ENCODE peak calls at places on chromosomes 11 and 22, in six cellular contexts. One of them, this sample, is unnamed.
A peak's percentile ranks its signal among the peaks of the same experiment; 100 is the strongest.

GRCh38 chr22:29702025-29702930 is 17.5 kb upstream of the CABP7 start:
- DNase-seq in CD4-positive, CD25-positive, alpha-beta regulatory T cell: peak; percentile 17
- DNase-seq in sigmoid colon: no peak
- DNase-seq in osteoblast: peak; percentile 87
- DNase-seq in K562: no peak
- DNase-seq in adrenal gland: peak; percentile 48
- DNase-seq in this sample: no peak

GRCh38 chr22:17569971-17570511 is 6.7 kb downstream of the SLC25A18 start:
- DNase-seq in K562: no peak
- DNase-seq in sigmoid colon: peak; percentile 75
- DNase-seq in CD4-positive, CD25-positive, alpha-beta regulatory T cell: no peak
- DNase-seq in osteoblast: peak; percentile 73
- DNase-seq in adrenal gland: peak; percentile 26
- DNase-seq in this sample: no peak

GRCh38 chr11:62477927-62478326 is 59.1 kb downstream of the SCGB1A1 start:
- DNase-seq in adrenal gland: no peak
- DNase-seq in CD4-positive, CD25-positive, alpha-beta regulatory T cell: no peak
- DNase-seq in sigmoid colon: no peak
- DNase-seq in K562: no peak
- DNase-seq in osteoblast: peak; percentile 41
- DNase-seq in this sample: no peak

GRCh38 chr22:39814899-39815298 is 78.7 kb downstream of the ENTHD1 start:
- DNase-seq in sigmoid colon: no peak
- DNase-seq in K562: no peak
- DNase-seq in osteoblast: no peak
- DNase-seq in adrenal gland: no peak
- DNase-seq in CD4-positive, CD25-positive, alpha-beta regulatory T cell: no peak
- DNase-seq in this sample: no peak

GRCh38 chr11:88158081-88158480 is 17.2 kb downstream of the RAB38 start:
- DNase-seq in sigmoid colon: no peak
- DNase-seq in K562: no peak
- DNase-seq in CD4-positive, CD25-positive, alpha-beta regulatory T cell: no peak
- DNase-seq in adrenal gland: no peak
- DNase-seq in osteoblast: no peak
- DNase-seq in this sample: no peak

GRCh38 chr22:17808688-17809403 is 34.6 kb upstream of the BID start:
- DNase-seq in adrenal gland: no peak
- DNase-seq in CD4-positive, CD25-positive, alpha-beta regulatory T cell: no peak
- DNase-seq in sigmoid colon: no peak
- DNase-seq in K562: no peak
- DNase-seq in osteoblast: no peak
- DNase-seq in this sample: no peak

GRCh38 chr22:35900483-35901168 is 128.0 kb downstream of the RBFOX2 start:
- DNase-seq in CD4-positive, CD25-positive, alpha-beta regulatory T cell: peak; percentile 21
- DNase-seq in K562: no peak
- DNase-seq in adrenal gland: no peak
- DNase-seq in sigmoid colon: no peak
- DNase-seq in osteoblast: peak; percentile 72
- DNase-seq in this sample: no peak

GRCh38 chr11:125871391-125872137 is 15.9 kb upstream of the HYLS1 start:
- DNase-seq in osteoblast: peak; percentile 89
- DNase-seq in adrenal gland: peak; percentile 25
- DNase-seq in K562: peak; percentile 54
- DNase-seq in CD4-positive, CD25-positive, alpha-beta regulatory T cell: peak; percentile 50
- DNase-seq in sigmoid colon: no peak
- DNase-seq in this sample: peak; percentile 61

GRCh38 chr11:86632499-86633269 is 39.7 kb downstream of the ME3 start:
- DNase-seq in K562: peak; percentile 14
- DNase-seq in sigmoid colon: peak; percentile 66
- DNase-seq in CD4-positive, CD25-positive, alpha-beta regulatory T cell: peak; percentile 17
- DNase-seq in adrenal gland: peak; percentile 81
- DNase-seq in osteoblast: peak; percentile 76
- DNase-seq in this sample: no peak

GRCh38 chr11:16356057-16356750 is at the start of gene SOX6:
- DNase-seq in sigmoid colon: no peak
- DNase-seq in osteoblast: peak; percentile 31
- DNase-seq in adrenal gland: no peak
- DNase-seq in CD4-positive, CD25-positive, alpha-beta regulatory T cell: no peak
- DNase-seq in K562: peak; percentile 29
- DNase-seq in this sample: no peak

GRCh38 chr11:92885600-92885999 is 83.9 kb upstream of the MTNR1B start:
- DNase-seq in CD4-positive, CD25-positive, alpha-beta regulatory T cell: no peak
- DNase-seq in adrenal gland: no peak
- DNase-seq in osteoblast: no peak
- DNase-seq in K562: no peak
- DNase-seq in sigmoid colon: no peak
- DNase-seq in this sample: peak; percentile 12

GRCh38 chr11:93085097-93085496 is 112.7 kb downstream of the SLC36A4 start:
- DNase-seq in osteoblast: no peak
- DNase-seq in adrenal gland: no peak
- DNase-seq in CD4-positive, CD25-positive, alpha-beta regulatory T cell: peak; percentile 1
- DNase-seq in K562: no peak
- DNase-seq in sigmoid colon: no peak
- DNase-seq in this sample: no peak

DNA sequence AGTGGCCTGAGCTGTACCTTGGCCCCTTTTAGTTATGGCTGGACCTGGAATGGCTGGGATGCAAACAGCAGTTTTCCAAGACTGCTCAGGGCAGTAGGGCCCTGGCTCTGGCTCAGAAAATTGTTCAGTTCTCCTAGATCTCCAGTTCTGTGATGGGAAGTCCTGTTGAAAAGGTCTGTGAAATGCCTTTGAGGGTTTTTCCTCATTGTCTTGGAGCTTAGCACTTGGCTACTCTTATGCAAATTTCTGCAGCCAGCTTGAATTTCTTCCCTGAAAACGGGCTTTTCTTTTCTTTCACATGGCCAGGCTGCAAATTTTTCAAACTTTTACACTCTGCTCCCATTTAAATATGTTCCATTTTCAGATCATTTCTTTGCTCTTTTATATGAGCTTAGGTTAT is 33.2 kb downstream of the OR4A15 start:
- DNase-seq in osteoblast: no peak
- DNase-seq in K562: no peak
- DNase-seq in sigmoid colon: no peak
- DNase-seq in CD4-positive, CD25-positive, alpha-beta regulatory T cell: no peak
- DNase-seq in adrenal gland: no peak
- DNase-seq in this sample: no peak
- H3K4me3 ChIP-seq in osteoblast: no peak overlapping the region
- H3K4me3 ChIP-seq in K562: no peak overlapping the region
- H3K4me3 ChIP-seq in sigmoid colon: no peak overlapping the region
- H3K4me3 ChIP-seq in CD4-positive, CD25-positive, alpha-beta regulatory T cell: no peak overlapping the region
- H3K4me3 ChIP-seq in adrenal gland: no peak overlapping the region
- H3K4me3 ChIP-seq in this sample: no peak overlapping the region

DNA sequence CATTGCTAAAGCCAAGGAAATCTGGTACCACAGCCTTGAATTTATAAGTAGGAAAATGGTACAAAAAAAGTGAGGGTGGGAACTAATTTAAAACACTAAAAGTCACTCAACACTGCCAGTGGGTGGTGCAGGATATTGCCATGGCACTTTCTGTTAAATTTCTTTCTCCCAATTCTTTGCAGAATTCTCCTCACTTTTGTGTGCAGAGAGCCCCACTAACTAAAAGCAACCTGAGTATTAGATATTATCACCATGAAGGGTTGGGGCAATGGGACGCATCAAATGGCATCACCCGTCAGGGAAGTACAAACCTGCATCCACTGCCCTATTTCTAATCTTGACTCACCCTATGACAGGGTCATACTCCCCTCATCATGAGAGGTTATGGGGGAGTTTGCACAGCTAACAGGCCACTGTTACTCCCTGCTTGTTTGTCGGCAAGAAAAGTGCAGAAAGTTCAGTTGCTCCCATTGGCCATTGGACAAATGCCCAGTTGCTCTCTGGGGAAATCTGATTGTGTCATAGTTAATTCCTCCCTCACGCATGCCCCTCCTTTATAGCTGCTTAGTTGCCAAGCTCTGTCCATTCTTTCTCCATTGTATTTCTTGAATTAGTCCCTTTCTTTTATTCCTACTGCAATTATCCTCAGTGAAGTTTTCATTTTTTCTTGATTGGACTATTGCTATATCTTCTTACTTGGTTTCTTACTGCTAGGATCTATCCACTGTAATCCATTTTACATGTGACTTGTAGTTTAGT is 93.8 kb upstream of the BLID start:
- DNase-seq in adrenal gland: peak; percentile 77
- DNase-seq in CD4-positive, CD25-positive, alpha-beta regulatory T cell: no peak
- DNase-seq in K562: no peak
- DNase-seq in sigmoid colon: peak; percentile 86
- DNase-seq in osteoblast: no peak
- DNase-seq in this sample: no peak
- H3K27ac ChIP-seq in adrenal gland: peak overlapping the region; percentile 41
- H3K27ac ChIP-seq in CD4-positive, CD25-positive, alpha-beta regulatory T cell: no peak overlapping the region
- H3K27ac ChIP-seq in K562: no peak overlapping the region
- H3K27ac ChIP-seq in sigmoid colon: peak overlapping the region; percentile 12
- H3K27ac ChIP-seq in osteoblast: peak overlapping the region; percentile 95
- H3K27ac ChIP-seq in this sample: no peak overlapping the region

GRCh38 chr11:76759517-76759916 is 23.6 kb upstream of the TSKU start:
- DNase-seq in adrenal gland: no peak
- DNase-seq in sigmoid colon: no peak
- DNase-seq in osteoblast: no peak
- DNase-seq in CD4-positive, CD25-positive, alpha-beta regulatory T cell: no peak
- DNase-seq in K562: no peak
- DNase-seq in this sample: no peak
- H3K4me3 ChIP-seq in adrenal gland: no peak overlapping the region
- H3K4me3 ChIP-seq in sigmoid colon: no peak overlapping the region
- H3K4me3 ChIP-seq in osteoblast: no peak overlapping the region
- H3K4me3 ChIP-seq in CD4-positive, CD25-positive, alpha-beta regulatory T cell: no peak overlapping the region
- H3K4me3 ChIP-seq in K562: no peak overlapping the region
- H3K4me3 ChIP-seq in this sample: no peak overlapping the region

DNA sequence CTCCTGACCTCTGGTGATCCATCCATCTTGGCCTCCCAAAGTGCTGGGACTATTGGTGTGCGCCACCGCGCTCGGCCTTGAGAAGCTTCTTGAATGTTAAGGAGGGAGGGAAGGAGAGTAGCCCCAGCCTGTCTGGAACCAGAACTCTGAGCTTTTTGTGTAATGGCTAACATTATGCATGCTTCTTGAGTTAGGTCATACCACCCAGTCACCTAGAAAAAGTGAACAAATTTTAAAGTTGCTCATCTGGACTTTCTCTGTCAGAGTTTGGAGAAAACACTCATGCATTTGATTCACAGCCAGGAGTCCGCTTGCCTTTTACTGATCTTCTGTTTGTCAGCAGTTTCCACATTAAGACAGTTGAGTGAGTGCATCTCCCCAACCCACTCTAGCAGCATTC is 82.1 kb downstream of the PPP6R3 start:
- DNase-seq in K562: no peak
- DNase-seq in osteoblast: peak; percentile 90
- DNase-seq in adrenal gland: peak; percentile 58
- DNase-seq in CD4-positive, CD25-positive, alpha-beta regulatory T cell: no peak
- DNase-seq in sigmoid colon: peak; percentile 83
- DNase-seq in this sample: no peak
- H3K27ac ChIP-seq in K562: no peak overlapping the region
- H3K27ac ChIP-seq in osteoblast: peak overlapping the region; percentile 86
- H3K27ac ChIP-seq in adrenal gland: peak overlapping the region; percentile 82
- H3K27ac ChIP-seq in CD4-positive, CD25-positive, alpha-beta regulatory T cell: no peak overlapping the region
- H3K27ac ChIP-seq in sigmoid colon: peak overlapping the region; percentile 81
- H3K27ac ChIP-seq in this sample: no peak overlapping the region

GRCh38 chr11:3375552-3375951 is 3.4 kb downstream of the ZNF195 start:
- DNase-seq in adrenal gland: no peak
- DNase-seq in CD4-positive, CD25-positive, alpha-beta regulatory T cell: no peak
- DNase-seq in sigmoid colon: no peak
- DNase-seq in osteoblast: peak; percentile 86
- DNase-seq in K562: no peak
- DNase-seq in this sample: no peak
- H3K4me3 ChIP-seq in adrenal gland: no peak overlapping the region
- H3K4me3 ChIP-seq in CD4-positive, CD25-positive, alpha-beta regulatory T cell: no peak overlapping the region
- H3K4me3 ChIP-seq in sigmoid colon: no peak overlapping the region
- H3K4me3 ChIP-seq in osteoblast: no peak overlapping the region
- H3K4me3 ChIP-seq in K562: no peak overlapping the region
- H3K4me3 ChIP-seq in this sample: no peak overlapping the region

GRCh38 chr22:24407278-24407665 is 20.1 kb upstream of the ADORA2A start:
- DNase-seq in CD4-positive, CD25-positive, alpha-beta regulatory T cell: peak; percentile 26
- DNase-seq in sigmoid colon: no peak
- DNase-seq in osteoblast: peak; percentile 10
- DNase-seq in adrenal gland: peak; percentile 39
- DNase-seq in K562: no peak
- DNase-seq in this sample: peak; percentile 37

GRCh38 chr22:24405631-24406321 is 21.6 kb upstream of the ADORA2A start:
- DNase-seq in osteoblast: peak; percentile 38
- DNase-seq in sigmoid colon: no peak
- DNase-seq in adrenal gland: no peak
- DNase-seq in K562: no peak
- DNase-seq in CD4-positive, CD25-positive, alpha-beta regulatory T cell: no peak
- DNase-seq in this sample: no peak

GRCh38 chr22:24407884-24408283 is 19.5 kb upstream of the ADORA2A start:
- DNase-seq in osteoblast: peak; percentile 35
- DNase-seq in sigmoid colon: no peak
- DNase-seq in adrenal gland: no peak
- DNase-seq in CD4-positive, CD25-positive, alpha-beta regulatory T cell: no peak
- DNase-seq in K562: no peak
- DNase-seq in this sample: no peak

GRCh38 chr22:24404561-24405275 is 22.7 kb upstream of the ADORA2A start:
- DNase-seq in osteoblast: peak; percentile 9
- DNase-seq in adrenal gland: no peak
- DNase-seq in CD4-positive, CD25-positive, alpha-beta regulatory T cell: no peak
- DNase-seq in sigmoid colon: no peak
- DNase-seq in K562: no peak
- DNase-seq in this sample: no peak

GRCh38 chr22:24406322-24407277 is 20.8 kb upstream of the ADORA2A start:
- DNase-seq in CD4-positive, CD25-positive, alpha-beta regulatory T cell: no peak
- DNase-seq in osteoblast: peak; percentile 50
- DNase-seq in K562: peak; percentile 47
- DNase-seq in sigmoid colon: no peak
- DNase-seq in adrenal gland: no peak
- DNase-seq in this sample: no peak
- H3K27ac ChIP-seq in CD4-positive, CD25-positive, alpha-beta regulatory T cell: no peak overlapping the region
- H3K27ac ChIP-seq in osteoblast: no peak overlapping the region
- H3K27ac ChIP-seq in K562: no peak overlapping the region
- H3K27ac ChIP-seq in sigmoid colon: no peak overlapping the region
- H3K27ac ChIP-seq in adrenal gland: peak overlapping the region; percentile 60
- H3K27ac ChIP-seq in this sample: peak overlapping the region; percentile 7

DNA sequence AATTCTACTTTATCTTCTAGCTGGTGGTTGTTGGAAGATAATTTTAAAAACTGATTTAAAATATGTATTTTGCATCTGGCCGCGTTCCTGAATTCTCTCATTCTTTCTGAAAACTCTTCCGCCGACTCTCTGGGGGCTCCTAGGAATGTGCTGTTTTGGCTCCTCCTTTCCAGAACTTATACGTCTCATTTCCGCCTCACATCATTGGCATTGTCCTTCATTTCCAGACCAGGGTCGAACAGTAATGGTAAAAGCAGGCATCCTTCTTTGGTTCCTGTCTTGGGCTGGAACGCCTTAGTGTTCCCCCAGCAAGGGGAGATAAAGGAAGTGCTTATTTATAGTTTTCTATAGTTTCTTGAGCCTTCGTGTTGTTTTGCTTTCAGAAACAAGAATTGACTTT is 10.9 kb upstream of the TNNT3 start:
- DNase-seq in sigmoid colon: no peak
- DNase-seq in CD4-positive, CD25-positive, alpha-beta regulatory T cell: no peak
- DNase-seq in osteoblast: peak; percentile 87
- DNase-seq in K562: no peak
- DNase-seq in adrenal gland: no peak
- DNase-seq in this sample: no peak
- H3K4me3 ChIP-seq in sigmoid colon: no peak overlapping the region
- H3K4me3 ChIP-seq in CD4-positive, CD25-positive, alpha-beta regulatory T cell: no peak overlapping the region
- H3K4me3 ChIP-seq in osteoblast: peak overlapping the region; percentile 52
- H3K4me3 ChIP-seq in K562: no peak overlapping the region
- H3K4me3 ChIP-seq in adrenal gland: no peak overlapping the region
- H3K4me3 ChIP-seq in this sample: no peak overlapping the region